ENCODE peak calls at places on chromosomes 2 and 18, in four cellular contexts. I is CD8-positive, alpha-beta T cell; K is aorta; A is cardiac muscle cell. C is an unnamed sample.

GRCh38 chr2:176130917-176131616 is 1.6 kb downstream of the HOXD8 start:
- DNase-seq in A (no peak), I (no peak), K (no peak), C (no peak)

GRCh38 chr18:50578030-50578429 is 18.1 kb downstream of the MAPK4 start:
- DNase-seq in I (no peak), K (no peak), A (no peak), C (no peak)

GRCh38 chr2:17593445-17593840 is 52.9 kb downstream of the VSNL1 start:
- DNase-seq in K (no peak), I (no peak), A (no peak), C (no peak)

GRCh38 chr2:171172980-171173542 is 12.4 kb upstream of the TLK1 start:
- DNase-seq in A (no peak), I (no peak), K (no peak), C (no peak)

GRCh38 chr2:219559156-219559915 is 12.0 kb downstream of the OBSL1 start:
- DNase-seq in A (no peak), K (no peak), I (no peak), C (no peak)

GRCh38 chr2:127173073-127173472 is 47.0 kb downstream of the CYP27C1 start:
- DNase-seq in I (no peak), A (peak; percentile 77), K (no peak), C (no peak)

GRCh38 chr2:8058652-8059051 is 623.2 kb upstream of the ID2 start:
- DNase-seq in A (no peak), I (no peak), K (no peak), C (no peak)

GRCh38 chr2:139175510-139175909 is 395.3 kb upstream of the NXPH2 start:
- DNase-seq in I (no peak), A (no peak), K (no peak), C (no peak)

GRCh38 chr2:181682026-181682789 is 1.9 kb upstream of the NEUROD1 start:
- DNase-seq in K (no peak), A (no peak), I (no peak), C (no peak)

GRCh38 chr2:71339685-71340084 is 8.1 kb downstream of the ZNF638 start:
- DNase-seq in K (no peak), I (no peak), A (no peak), C (no peak)

DNA sequence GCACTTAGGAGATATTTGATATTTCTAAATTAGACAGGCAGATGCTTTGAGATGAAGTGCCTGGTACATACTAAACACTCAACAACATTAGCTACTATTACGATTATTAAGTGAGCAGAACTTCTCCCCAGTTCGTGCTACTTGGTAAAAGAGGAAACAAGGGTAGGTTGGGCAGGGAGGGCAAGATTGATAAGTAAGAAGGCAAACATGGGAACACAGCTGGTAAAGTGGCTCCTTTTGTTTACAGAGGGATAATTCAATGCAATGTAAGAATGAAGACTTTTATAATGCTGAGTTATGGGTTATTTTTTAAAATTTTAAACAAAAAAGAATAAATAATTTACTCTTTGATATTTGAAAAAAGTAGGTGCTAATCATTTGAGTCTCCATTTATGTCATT is 15.9 kb upstream of the WIPF1 start:
- DNase-seq in I (no peak), A (no peak), K (no peak), C (no peak)
- H3K4me1 ChIP-seq in I (peaks cover 70% of the 10 kb centered on the region), A (no peaks in the 10 kb centered on the region), K (peaks cover 11% of the 10 kb centered on the region), C (peaks cover 63% of the 10 kb centered on the region)

DNA sequence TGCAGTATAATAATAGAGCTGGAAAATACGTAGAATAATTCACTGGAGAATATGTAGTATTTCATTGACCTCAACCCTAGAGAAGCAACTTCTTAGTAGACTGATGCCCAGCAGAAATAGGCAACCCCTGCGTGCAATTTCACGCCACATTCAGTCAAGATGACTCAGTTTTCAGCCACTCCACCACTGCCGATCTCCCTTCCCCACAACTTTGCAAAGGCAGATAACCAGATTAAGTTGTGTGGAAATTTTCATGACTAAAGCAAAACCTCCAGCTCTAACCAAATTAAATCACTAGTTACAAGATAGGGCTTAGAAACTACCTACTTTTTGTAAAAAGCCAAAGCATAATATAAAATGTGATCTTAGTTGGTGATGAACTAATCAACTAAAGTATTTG is 63.3 kb upstream of the STK17B start:
- DNase-seq in K (no peak), I (peak; percentile 21), A (peak; percentile 84), C (no peak)
- H3K27ac ChIP-seq in K (no peak overlapping the region), I (no peak overlapping the region), A (no peak overlapping the region), C (no peak overlapping the region)

GRCh38 chr18:78983530-78983929 is 3.9 kb downstream of the SALL3 start:
- DNase-seq in I (no peak), A (no peak), K (no peak), C (no peak)

GRCh38 chr18:78984941-78985784 is 5.5 kb downstream of the SALL3 start:
- DNase-seq in K (no peak), I (no peak), A (peak; percentile 51), C (no peak)

GRCh38 chr18:78981652-78981955 is 2.0 kb downstream of the SALL3 start:
- DNase-seq in A (no peak), I (no peak), K (no peak), C (no peak)

GRCh38 chr18:78982186-78982585 is 2.6 kb downstream of the SALL3 start:
- DNase-seq in A (peak; percentile 39), K (no peak), I (no peak), C (no peak)

GRCh38 chr18:78986018-78986481 is 6.4 kb downstream of the SALL3 start:
- DNase-seq in I (no peak), A (peak; percentile 51), K (no peak), C (no peak)
- H3K4me1 ChIP-seq in I (no peaks in the 10 kb centered on the region), A (no peaks in the 10 kb centered on the region), K (no peaks in the 10 kb centered on the region), C (no peaks in the 10 kb centered on the region)

GRCh38 chr2:102051659-102052366 is 60.1 kb downstream of the IL1R2 start:
- DNase-seq in I (no peak), K (no peak), A (peak; percentile 63), C (no peak)
- H3K27ac ChIP-seq in I (no peak overlapping the region), K (peak overlapping the region; percentile 69), A (no peak overlapping the region), C (peak overlapping the region; percentile 47)

GRCh38 chr2:221554769-221555510 is 17.2 kb downstream of the EPHA4 start:
- DNase-seq in A (peak; percentile 37), K (no peak), I (no peak), C (no peak)

GRCh38 chr2:221553333-221553732 is 18.8 kb downstream of the EPHA4 start:
- DNase-seq in I (no peak), K (no peak), A (no peak), C (no peak)

GRCh38 chr2:221558107-221558506 is 14.0 kb downstream of the EPHA4 start:
- DNase-seq in A (no peak), K (no peak), I (no peak), C (no peak)

GRCh38 chr2:221552282-221552681 is 19.8 kb downstream of the EPHA4 start:
- DNase-seq in A (no peak), I (no peak), K (no peak), C (no peak)

DNA sequence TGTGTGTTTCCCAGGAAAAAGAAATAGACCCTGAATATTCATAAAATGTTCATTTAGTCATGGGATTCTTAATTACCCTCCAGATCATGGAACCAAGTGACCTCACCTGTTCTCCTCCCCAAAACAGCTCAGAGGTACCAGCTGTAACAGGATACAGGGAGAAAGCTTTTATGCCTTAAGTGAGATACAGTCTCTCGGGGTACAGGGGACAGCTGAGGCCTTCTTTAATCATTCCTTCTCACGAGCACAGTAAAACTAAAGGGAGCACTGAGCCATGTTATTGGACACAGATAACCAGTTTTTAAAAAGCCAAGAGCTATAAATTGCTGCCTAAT is 16.6 kb downstream of the EPHA4 start:
- DNase-seq in A (no peak), I (no peak), K (no peak), C (no peak)
- H3K4me1 ChIP-seq in A (peaks cover 41% of the 10 kb centered on the region), I (no peaks in the 10 kb centered on the region), K (no peaks in the 10 kb centered on the region), C (peaks cover 3% of the 10 kb centered on the region)

GRCh38 chr18:22465859-22466602 is 48.3 kb upstream of the CTAGE1 start:
- DNase-seq in K (no peak), I (peak; percentile 22), A (peak; percentile 94), C (peak; percentile 43)
- H3K27ac ChIP-seq in K (peak overlapping the region; percentile 100), I (no peak overlapping the region), A (peak overlapping the region; percentile 98), C (peak overlapping the region; percentile 45)

GRCh38 chr18:26335139-26335933 is 109.1 kb downstream of the TAF4B start:
- DNase-seq in I (no peak), A (no peak), K (no peak), C (no peak)

GRCh38 chr18:26336572-26336971 is 110.3 kb downstream of the TAF4B start:
- DNase-seq in I (no peak), A (no peak), K (no peak), C (no peak)

GRCh38 chr18:26327062-26327461 is 100.8 kb downstream of the TAF4B start:
- DNase-seq in K (no peak), I (no peak), A (no peak), C (no peak)

DNA sequence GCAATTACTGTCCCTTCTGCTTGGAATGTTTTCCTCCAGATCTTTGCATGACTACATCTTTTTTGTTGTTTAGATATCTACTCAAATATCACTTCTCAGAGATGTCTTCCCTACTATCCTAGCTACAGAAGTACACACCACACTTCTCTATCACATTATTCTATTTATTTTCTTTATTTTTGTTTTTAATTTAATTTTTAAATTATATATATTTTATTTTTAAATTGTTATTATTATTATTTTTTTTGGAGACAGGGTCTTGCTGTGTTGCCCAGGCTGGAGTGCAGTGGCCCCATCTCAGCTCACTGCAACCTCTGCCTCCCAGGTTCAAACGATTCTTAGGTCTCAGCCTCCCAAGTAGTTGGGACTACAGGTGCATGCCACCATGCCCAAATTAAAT is 106.7 kb downstream of the TAF4B start:
- DNase-seq in A (no peak), K (no peak), I (no peak), C (no peak)
- H3K4me1 ChIP-seq in A (no peaks in the 10 kb centered on the region), K (peaks cover 1% of the 10 kb centered on the region), I (no peaks in the 10 kb centered on the region), C (no peaks in the 10 kb centered on the region)

C was measured in left lung.